ENCODE peak calls at places on chromosomes 2 and 18, in six cellular contexts. R is H1, I is IMR-90, Y is mesenchymal stem cell, L is H9, Z is trophoblast cell. T is an unnamed sample.

GRCh38 chr2:38116762-38117161 is 40.8 kb upstream of the CYP1B1 start:
- DNase-seq in R (no peak), I (peak), Y (no peak), L (no peak), Z (peak), T (no peak)

GRCh38 chr18:61738488-61738887 is 154.3 kb downstream of the RNF152 start:
- DNase-seq in R (no peak), I (peak), Y (peak), L (no peak), Z (peak), T (no peak)

GRCh38 chr2:128252501-128252900 is 66.2 kb downstream of the HS6ST1 start:
- DNase-seq in R (no peak), I (no peak), Y (no peak), L (no peak), Z (no peak), T (no peak)

GRCh38 chr2:179354296-179354695 is 89.7 kb upstream of the SESTD1 start:
- DNase-seq in R (no peak), I (no peak), Y (no peak), L (no peak), Z (no peak), T (no peak)

GRCh38 chr2:47336259-47337238 is 66.4 kb upstream of the MSH2 start:
- DNase-seq in R (no peak), I (peak), Y (no peak), L (no peak), Z (peak), T (no peak)

GRCh38 chr2:72931280-72931910 is 14.1 kb downstream of the EMX1 start:
- DNase-seq in R (no peak), I (peak), Y (no peak), L (no peak), Z (no peak), T (no peak)

GRCh38 chr2:137168564-137168963 is 403.2 kb downstream of the THSD7B start:
- DNase-seq in R (no peak), I (no peak), Y (peak), L (no peak), Z (no peak), T (no peak)

GRCh38 chr18:51028201-51028805 is 1.7 kb upstream of the SMAD4 start:
- DNase-seq in R (no peak), I (peak), Y (no peak), L (no peak), Z (peak), T (no peak)

GRCh38 chr2:200466703-200467418 is 43.0 kb downstream of the KCTD18 start:
- DNase-seq in R (no peak), I (peak), Y (no peak), L (no peak), Z (no peak), T (no peak)

GRCh38 chr2:8169443-8169842 is 512.4 kb upstream of the ID2 start:
- DNase-seq in R (no peak), I (peak), Y (no peak), L (no peak), Z (no peak), T (no peak)

GRCh38 chr2:127376265-127376664 is 11.5 kb downstream of the MAP3K2 start:
- DNase-seq in R (no peak), I (no peak), Y (no peak), L (no peak), Z (no peak), T (no peak)

DNA sequence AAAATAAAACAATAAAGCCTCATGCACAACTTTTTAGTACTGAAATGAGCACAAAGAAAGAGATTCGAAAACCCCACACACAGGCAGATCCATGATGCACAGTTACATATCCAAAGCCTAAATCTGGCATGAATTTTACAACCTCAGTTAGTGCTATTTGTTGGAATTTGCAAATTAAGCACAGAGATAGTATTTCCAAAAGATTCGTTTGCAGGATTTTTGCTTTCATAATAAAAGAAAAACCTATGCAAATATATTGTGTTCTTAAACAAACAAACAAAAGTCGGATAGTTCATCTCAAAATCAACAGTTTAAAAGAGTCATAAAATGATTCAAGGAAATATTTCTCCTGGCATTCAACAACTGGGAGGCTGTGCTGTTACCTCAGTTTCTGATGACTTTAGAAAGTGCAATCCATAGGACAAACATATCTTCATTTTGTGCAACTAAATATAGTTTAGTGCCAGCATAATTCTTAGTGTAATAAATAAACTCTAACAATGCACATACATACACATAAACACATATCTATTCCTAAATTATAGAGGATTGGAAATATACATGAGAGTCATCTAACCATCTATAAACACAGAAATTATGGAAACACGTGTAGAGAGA is 10.8 kb downstream of the PAX3 start:
- DNase-seq in R (no peak), I (no peak), Y (no peak), L (no peak), Z (no peak), T (no peak)
- H3K14ac ChIP-seq in R (no peak), I (no peak), Y (no peak), L (no peak), Z (no peak), T (no peak)

GRCh38 chr2:10912076-10912731 is 470 bp downstream of the KCNF1 start:
- DNase-seq in R (no peak), I (no peak), Y (no peak), L (peak), Z (peak), T (no peak)

GRCh38 chr2:10910625-10911024 is 1.1 kb upstream of the KCNF1 start:
- DNase-seq in R (no peak), I (no peak), Y (no peak), L (peak), Z (no peak), T (no peak)

GRCh38 chr2:10909996-10910341 is 1.8 kb upstream of the KCNF1 start:
- DNase-seq in R (no peak), I (no peak), Y (no peak), L (peak), Z (no peak), T (no peak)

GRCh38 chr2:10912796-10913445 is 1.2 kb downstream of the KCNF1 start:
- DNase-seq in R (no peak), I (no peak), Y (no peak), L (no peak), Z (peak), T (no peak)

GRCh38 chr2:10911291-10912075 is at the start of gene KCNF1:
- DNase-seq in R (no peak), I (peak), Y (peak), L (peak), Z (peak), T (peak)
- H3K14ac ChIP-seq in R (no peak), I (peak), Y (no peak), L (no peak), Z (no peak), T (no peak)

DNA sequence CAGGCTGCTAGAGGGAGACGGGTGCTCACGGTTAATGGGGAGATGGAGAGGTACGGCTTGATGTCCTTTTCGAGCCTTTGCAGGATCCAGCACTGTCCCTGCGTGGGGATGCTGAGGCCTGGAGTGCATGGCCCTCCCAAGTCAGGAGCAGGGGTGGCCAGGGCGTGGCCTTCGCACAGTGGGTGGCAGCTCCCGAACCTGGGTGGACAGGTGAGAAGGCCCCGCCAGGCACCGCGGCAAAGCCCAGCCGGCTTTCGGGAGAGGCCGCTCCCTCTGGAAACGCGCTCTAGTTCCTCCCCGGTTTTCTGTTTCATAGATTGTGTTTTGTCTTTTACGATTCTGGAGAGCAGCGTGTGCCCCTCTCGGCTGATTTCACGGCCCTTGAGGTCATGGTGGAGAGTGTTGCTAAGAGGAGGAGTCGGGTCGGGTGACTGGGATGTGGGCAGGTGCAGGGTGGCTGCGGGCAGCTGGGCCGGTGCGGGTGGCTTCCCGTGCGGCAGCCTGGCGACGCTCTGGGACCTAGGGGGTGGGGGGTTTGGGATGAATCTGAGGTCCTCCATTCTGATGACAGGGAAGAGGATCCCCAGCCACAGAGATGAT is 39.4 kb downstream of the CTDP1 start:
- DNase-seq in R (no peak), I (no peak), Y (no peak), L (no peak), Z (no peak), T (no peak)
- H3K14ac ChIP-seq in R (no peak), I (no peak), Y (no peak), L (no peak), Z (no peak), T (no peak)

DNA sequence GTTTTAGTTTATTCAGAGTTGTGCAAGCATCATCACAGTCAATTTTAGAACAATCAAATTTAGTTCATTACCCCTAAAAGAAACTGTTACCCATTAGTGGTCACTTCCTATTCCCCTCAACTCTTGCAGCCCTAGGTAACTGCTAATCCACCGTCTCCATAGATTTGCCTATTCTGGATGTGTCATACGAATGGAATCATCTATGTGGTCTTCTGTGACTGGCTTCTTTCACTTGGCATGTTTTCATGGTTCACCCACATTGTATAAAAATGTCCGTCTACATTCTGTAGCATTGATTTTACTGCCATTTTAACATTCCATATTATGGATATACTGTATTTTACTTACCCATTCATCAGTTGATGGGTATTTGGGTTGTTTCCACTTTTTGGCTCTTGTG is 5.3 kb upstream of the CEP68 start:
- DNase-seq in R (no peak), I (peak), Y (no peak), L (no peak), Z (no peak), T (no peak)
- H3K14ac ChIP-seq in R (no peak), I (no peak), Y (no peak), L (no peak), Z (no peak), T (no peak)